ENCODE peak calls at places on chromosome 13, in four cellular contexts. J, P, D and U are unnamed samples.

GRCh38 chr13:33940898-33941297 is 122.9 kb downstream of the RFC3 start:
- DNase-seq in J (no peak), P (no peak), D (no peak), U (peak)

GRCh38 chr13:30872685-30873443 is 33.2 kb upstream of the MEDAG start:
- DNase-seq in D (no peak), P (peak), J (no peak), U (peak)

GRCh38 chr13:64305246-64305645 is 2889.6 kb upstream of the PCDH20 start:
- DNase-seq in D (no peak), P (peak), J (no peak), U (peak)

GRCh38 chr13:65149687-65150086 is 2080.4 kb downstream of the PCDH9 start:
- DNase-seq in J (no peak), P (no peak), D (no peak), U (no peak)

GRCh38 chr13:96003304-96003703 is 49.9 kb downstream of the UGGT2 start:
- DNase-seq in P (peak), D (no peak), J (no peak), U (peak)

GRCh38 chr13:57424379-57424778 is 207.2 kb upstream of the PCDH17 start:
- DNase-seq in D (no peak), P (no peak), J (no peak), U (no peak)

GRCh38 chr13:20775961-20776360 is 2.2 kb upstream of the EEF1AKMT1 start:
- DNase-seq in D (no peak), P (no peak), J (no peak), U (no peak)

GRCh38 chr13:77515785-77516184 is 19.7 kb upstream of the SCEL start:
- DNase-seq in J (no peak), D (no peak), P (no peak), U (no peak)

GRCh38 chr13:88979465-88980180 is 1308.5 kb downstream of the SLITRK5 start:
- DNase-seq in D (peak), P (no peak), J (no peak), U (peak)
- TF ChIP-seq CTCF in D (no peak), P (no peak), J (no peak), U (peak)

DNA sequence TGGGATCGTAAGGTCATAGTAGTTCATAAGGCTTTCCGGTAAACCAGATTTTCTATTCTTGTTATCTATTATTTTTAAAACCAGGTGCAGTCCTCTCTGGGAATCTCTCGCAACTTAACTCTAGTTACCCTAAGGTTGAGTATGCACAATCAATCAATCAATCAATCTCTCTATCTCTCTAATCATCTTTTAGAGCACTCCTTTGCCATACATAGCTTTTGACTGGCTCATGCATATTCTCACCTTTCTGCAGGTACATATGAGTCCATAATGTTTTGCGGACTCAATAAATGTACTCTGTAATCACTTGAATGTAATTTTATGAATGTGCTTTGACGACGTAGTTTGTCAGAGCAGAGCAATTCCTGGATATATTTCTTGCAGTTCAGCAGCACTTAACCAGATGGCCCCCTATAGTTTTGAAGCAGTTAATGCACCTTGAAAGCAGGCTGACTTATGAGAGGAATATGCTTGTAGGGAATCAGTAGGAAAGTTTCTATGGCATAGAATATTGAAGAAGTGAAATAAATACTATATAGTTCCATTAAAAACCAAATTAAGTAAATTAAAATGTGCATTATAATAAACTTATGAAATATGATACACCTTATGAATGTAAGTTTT is 524.7 kb downstream of the GPC5 start:
- DNase-seq in D (no peak), P (no peak), J (no peak), U (peak)
- TF ChIP-seq CTCF in D (no peak), P (peak), J (no peak), U (no peak)

GRCh38 chr13:91115776-91116175 is 231.7 kb upstream of the MIR17HG start:
- DNase-seq in D (no peak), J (no peak), P (no peak), U (no peak)

GRCh38 chr13:91112191-91112579 is 235.3 kb upstream of the MIR17HG start:
- DNase-seq in P (no peak), J (no peak), D (no peak), U (no peak)

GRCh38 chr13:91112878-91113277 is 234.6 kb upstream of the MIR17HG start:
- DNase-seq in D (no peak), P (no peak), J (no peak), U (no peak)

GRCh38 chr13:91108315-91108714 is 239.2 kb upstream of the MIR17HG start:
- DNase-seq in J (no peak), D (no peak), P (no peak), U (no peak)

DNA sequence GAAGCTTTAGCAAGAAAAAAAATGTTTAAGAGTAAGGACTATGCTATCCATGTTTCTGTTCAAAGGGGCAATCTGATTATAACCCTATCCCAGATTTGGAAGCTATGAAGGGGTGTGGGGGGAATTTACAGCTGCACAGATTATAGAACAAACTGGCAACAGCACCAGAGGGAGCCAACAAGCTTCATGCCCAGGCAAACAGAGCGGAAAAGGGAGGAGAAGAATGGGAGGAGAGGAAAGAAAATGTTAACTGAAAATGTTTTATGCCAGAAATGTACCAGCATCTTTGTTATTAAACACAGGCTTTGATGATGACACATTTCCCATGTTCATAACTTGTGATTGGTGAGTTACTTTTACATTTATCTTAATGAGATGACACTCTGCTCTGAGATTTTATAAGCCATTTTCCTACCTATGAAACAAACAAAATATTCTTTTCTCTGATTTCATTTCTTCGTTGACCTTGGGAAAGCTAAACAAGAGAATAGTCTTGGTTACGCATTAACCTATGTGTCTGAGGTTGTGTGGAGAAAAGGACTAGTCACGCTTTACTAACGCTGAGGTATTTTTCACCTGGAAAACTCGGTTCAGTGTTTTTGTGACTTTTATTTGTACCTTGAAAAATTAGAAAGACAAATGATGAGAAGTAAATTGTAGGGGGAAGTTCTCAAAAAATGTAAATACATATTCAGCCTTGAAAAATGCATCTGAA is 235.9 kb upstream of the MIR17HG start:
- DNase-seq in D (no peak), J (no peak), P (no peak), U (no peak)
- TF ChIP-seq CTCF in D (no peak), J (no peak), P (no peak), U (no peak)

GRCh38 chr13:40814803-40815202 is 25.4 kb downstream of the SLC25A15 start:
- DNase-seq in D (no peak), J (no peak), P (no peak), U (peak)

GRCh38 chr13:40818926-40819325 is 29.5 kb downstream of the SLC25A15 start:
- DNase-seq in D (no peak), P (no peak), J (no peak), U (no peak)

GRCh38 chr13:40813662-40814454 is 24.4 kb downstream of the SLC25A15 start:
- DNase-seq in P (peak), J (no peak), D (peak), U (peak)

DNA sequence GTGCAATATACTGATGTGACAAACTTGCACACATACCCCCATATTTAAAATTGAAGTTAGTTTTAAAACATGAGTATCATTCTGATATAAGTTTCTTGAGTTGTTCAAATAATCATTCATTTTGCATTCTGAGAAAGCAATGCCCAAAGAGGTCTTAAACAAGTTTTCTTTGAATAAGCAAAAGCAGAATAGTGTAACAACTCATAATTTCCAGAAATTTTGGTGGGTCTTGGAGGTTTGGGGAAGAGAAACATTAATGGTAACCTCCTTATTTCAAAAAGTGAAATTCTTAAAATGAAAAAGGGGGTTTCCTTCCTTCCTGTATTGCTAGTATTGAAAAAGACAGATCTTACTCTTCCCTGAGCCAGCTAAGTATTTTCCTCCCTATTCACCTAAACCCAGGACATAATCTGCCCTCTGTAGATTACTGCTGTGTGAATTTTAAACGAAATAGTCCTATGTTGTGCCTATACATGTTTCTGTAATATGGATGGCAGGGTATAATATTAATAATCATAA is 30.4 kb downstream of the SLC25A15 start:
- DNase-seq in D (no peak), J (no peak), P (no peak), U (no peak)
- TF ChIP-seq CTCF in D (no peak), J (no peak), P (no peak), U (no peak)

GRCh38 chr13:86653009-86653408 is 853.8 kb upstream of the SLITRK6 start:
- DNase-seq in D (no peak), P (no peak), J (no peak), U (no peak)
- TF ChIP-seq CTCF in D (no peak), P (no peak), J (no peak), U (no peak)

GRCh38 chr13:58843567-58843966 is 1212.0 kb downstream of the PCDH17 start:
- DNase-seq in J (no peak), D (no peak), P (no peak), U (no peak)
- TF ChIP-seq CTCF in J (no peak), D (no peak), P (no peak), U (no peak)

GRCh38 chr13:49246850-49247721 is 639 bp upstream of the CDADC1 start:
- DNase-seq in D (no peak), P (no peak), J (no peak), U (peak)

GRCh38 chr13:49253310-49253709 is 5.6 kb downstream of the CDADC1 start:
- DNase-seq in D (no peak), J (no peak), P (no peak), U (no peak)

GRCh38 chr13:49253997-49254396 is 6.3 kb downstream of the CDADC1 start:
- DNase-seq in P (no peak), D (no peak), J (no peak), U (no peak)

GRCh38 chr13:49247722-49248432 is at the start of gene CDADC1:
- DNase-seq in J (peak), D (peak), P (peak), U (peak)

GRCh38 chr13:49248433-49249002 is 793 bp downstream of the CDADC1 start:
- DNase-seq in D (no peak), P (peak), J (peak), U (peak)
- TF ChIP-seq CTCF in D (peak), P (peak), J (no peak), U (peak)